ENCODE peak calls at places on chromosomes 6 and 20, in five cellular contexts. R, X, Q, L and B are unnamed samples.
A peak's percentile ranks its signal among the peaks of the same experiment; 100 is the strongest.

GRCh38 chr6:160028487-160029275 is 59.8 kb downstream of the IGF2R start:
- DNase-seq in R (no peak), X (no peak), L (no peak), Q (peak; percentile 50), B (no peak)

GRCh38 chr6:143569035-143569434 is 57.5 kb upstream of the FUCA2 start:
- DNase-seq in Q (no peak), R (no peak), L (no peak), X (no peak), B (no peak)

GRCh38 chr6:11270030-11271027 is 37.9 kb upstream of the NEDD9 start:
- DNase-seq in R (no peak), X (no peak), Q (peak; percentile 67), L (no peak), B (no peak)

GRCh38 chr6:4664117-4664626 is 112.0 kb upstream of the CDYL start:
- DNase-seq in X (no peak), R (no peak), L (peak; percentile 78), Q (peak; percentile 26), B (no peak)

GRCh38 chr20:3106658-3107463 is 22.3 kb upstream of the AVP start:
- DNase-seq in Q (no peak), X (no peak), L (no peak), R (no peak), B (no peak)

GRCh38 chr6:129667621-129668020 is 42.4 kb downstream of the ARHGAP18 start:
- DNase-seq in L (peak; percentile 43), R (no peak), Q (peak; percentile 67), X (peak; percentile 43), B (no peak)

GRCh38 chr20:23541330-23541729 is 27.0 kb downstream of the CST9L start:
- DNase-seq in L (no peak), R (no peak), Q (no peak), X (no peak), B (no peak)

GRCh38 chr20:10228330-10228729 is 9.7 kb downstream of the SNAP25 start:
- DNase-seq in X (no peak), R (no peak), L (no peak), Q (no peak), B (no peak)

GRCh38 chr20:40869416-40870147 is 159.0 kb upstream of the TOP1 start:
- DNase-seq in L (no peak), X (no peak), Q (no peak), R (no peak), B (no peak)

GRCh38 chr20:3696200-3696599 is 14.4 kb upstream of the ADAM33 start:
- DNase-seq in R (no peak), L (no peak), Q (no peak), X (no peak), B (no peak)

GRCh38 chr20:18224968-18225568 is 63.3 kb upstream of the ZNF133 start:
- DNase-seq in R (no peak), Q (peak; percentile 47), L (peak; percentile 30), X (no peak), B (no peak)

GRCh38 chr6:42354707-42355106 is 97.0 kb downstream of the TRERF1 start:
- DNase-seq in R (no peak), Q (no peak), L (no peak), X (no peak), B (no peak)

GRCh38 chr6:21522773-21523490 is 70.6 kb upstream of the SOX4 start:
- DNase-seq in X (peak; percentile 35), L (no peak), R (no peak), Q (no peak), B (no peak)

GRCh38 chr20:15297059-15297875 is 959.9 kb upstream of the FLRT3 start:
- DNase-seq in Q (peak; percentile 42), R (no peak), X (no peak), L (no peak), B (no peak)

GRCh38 chr6:447381-448165 is 56.0 kb downstream of the IRF4 start:
- DNase-seq in Q (no peak), R (no peak), L (no peak), X (no peak), B (no peak)

GRCh38 chr6:42539135-42539534 is 24.7 kb upstream of the UBR2 start:
- DNase-seq in Q (no peak), L (no peak), X (no peak), R (no peak), B (no peak)

GRCh38 chr6:37173573-37174195 is 3.7 kb downstream of the PIM1 start:
- DNase-seq in X (no peak), Q (no peak), R (peak; percentile 54), L (no peak), B (no peak)

GRCh38 chr20:54642733-54643667 is 167.6 kb downstream of the DOK5 start:
- DNase-seq in R (no peak), Q (no peak), X (no peak), L (no peak), B (no peak)